ENCODE peak calls at places on chromosomes 3 and 15, in ten cellular contexts. One of them, this sample, is unnamed.

GRCh38 chr3:13149331-13150203 is 76.3 kb upstream of the IQSEC1 start:
- DNase-seq in AG04450: no peak
- DNase-seq in right lobe of liver: peak
- DNase-seq in left ventricle myocardium inferior: no peak
- DNase-seq in AG09309: no peak
- DNase-seq in PC-3: no peak
- DNase-seq in esophagus muscularis mucosa: no peak
- DNase-seq in OCI-LY7: no peak
- DNase-seq in HFF-Myc: no peak
- DNase-seq in fibroblast of the aortic adventitia: no peak
- DNase-seq in this sample: no peak

GRCh38 chr15:57772223-57772957 is 65.9 kb downstream of the POLR2M start:
- DNase-seq in AG04450: no peak
- DNase-seq in right lobe of liver: no peak
- DNase-seq in left ventricle myocardium inferior: no peak
- DNase-seq in AG09309: no peak
- DNase-seq in PC-3: peak
- DNase-seq in esophagus muscularis mucosa: no peak
- DNase-seq in OCI-LY7: no peak
- DNase-seq in HFF-Myc: peak
- DNase-seq in fibroblast of the aortic adventitia: peak
- DNase-seq in this sample: peak

GRCh38 chr3:40846466-40846865 is 321.7 kb downstream of the ZNF621 start:
- DNase-seq in AG04450: no peak
- DNase-seq in right lobe of liver: no peak
- DNase-seq in left ventricle myocardium inferior: no peak
- DNase-seq in AG09309: no peak
- DNase-seq in PC-3: no peak
- DNase-seq in esophagus muscularis mucosa: peak
- DNase-seq in OCI-LY7: no peak
- DNase-seq in HFF-Myc: no peak
- DNase-seq in fibroblast of the aortic adventitia: no peak
- DNase-seq in this sample: no peak

GRCh38 chr3:172915911-172916514 is 165.5 kb downstream of the ECT2 start:
- DNase-seq in AG04450: no peak
- DNase-seq in right lobe of liver: no peak
- DNase-seq in left ventricle myocardium inferior: no peak
- DNase-seq in AG09309: no peak
- DNase-seq in PC-3: no peak
- DNase-seq in esophagus muscularis mucosa: no peak
- DNase-seq in OCI-LY7: no peak
- DNase-seq in HFF-Myc: no peak
- DNase-seq in fibroblast of the aortic adventitia: no peak
- DNase-seq in this sample: no peak

GRCh38 chr3:144045766-144046165 is 74.1 kb downstream of the DIPK2A start:
- DNase-seq in AG04450: no peak
- DNase-seq in right lobe of liver: no peak
- DNase-seq in left ventricle myocardium inferior: no peak
- DNase-seq in AG09309: no peak
- DNase-seq in PC-3: peak
- DNase-seq in esophagus muscularis mucosa: no peak
- DNase-seq in OCI-LY7: no peak
- DNase-seq in HFF-Myc: no peak
- DNase-seq in fibroblast of the aortic adventitia: no peak
- DNase-seq in this sample: no peak

GRCh38 chr3:135924506-135924905 is 41.0 kb upstream of the PPP2R3A start:
- DNase-seq in AG04450: no peak
- DNase-seq in right lobe of liver: no peak
- DNase-seq in left ventricle myocardium inferior: no peak
- DNase-seq in AG09309: no peak
- DNase-seq in PC-3: no peak
- DNase-seq in esophagus muscularis mucosa: peak
- DNase-seq in OCI-LY7: no peak
- DNase-seq in HFF-Myc: no peak
- DNase-seq in fibroblast of the aortic adventitia: no peak
- DNase-seq in this sample: no peak

GRCh38 chr15:23690015-23690414 is 2.9 kb upstream of the NDN start:
- DNase-seq in AG04450: no peak
- DNase-seq in right lobe of liver: no peak
- DNase-seq in left ventricle myocardium inferior: no peak
- DNase-seq in AG09309: no peak
- DNase-seq in PC-3: no peak
- DNase-seq in esophagus muscularis mucosa: no peak
- DNase-seq in OCI-LY7: no peak
- DNase-seq in HFF-Myc: no peak
- DNase-seq in fibroblast of the aortic adventitia: no peak
- DNase-seq in this sample: no peak

GRCh38 chr3:43236008-43236407 is 50.3 kb upstream of the SNRK start:
- DNase-seq in AG04450: no peak
- DNase-seq in right lobe of liver: no peak
- DNase-seq in left ventricle myocardium inferior: no peak
- DNase-seq in AG09309: no peak
- DNase-seq in PC-3: peak
- DNase-seq in esophagus muscularis mucosa: no peak
- DNase-seq in OCI-LY7: no peak
- DNase-seq in HFF-Myc: no peak
- DNase-seq in fibroblast of the aortic adventitia: peak
- DNase-seq in this sample: no peak

GRCh38 chr3:44795197-44795596 is 33.6 kb downstream of the KIF15 start:
- DNase-seq in AG04450: no peak
- DNase-seq in right lobe of liver: no peak
- DNase-seq in left ventricle myocardium inferior: no peak
- DNase-seq in AG09309: peak
- DNase-seq in PC-3: peak
- DNase-seq in esophagus muscularis mucosa: no peak
- DNase-seq in OCI-LY7: no peak
- DNase-seq in HFF-Myc: no peak
- DNase-seq in fibroblast of the aortic adventitia: no peak
- DNase-seq in this sample: no peak

GRCh38 chr15:95684693-95685115 is 645.8 kb upstream of the NR2F2 start:
- DNase-seq in AG04450: peak
- DNase-seq in right lobe of liver: no peak
- DNase-seq in left ventricle myocardium inferior: no peak
- DNase-seq in AG09309: peak
- DNase-seq in PC-3: peak
- DNase-seq in esophagus muscularis mucosa: no peak
- DNase-seq in OCI-LY7: no peak
- DNase-seq in HFF-Myc: peak
- DNase-seq in fibroblast of the aortic adventitia: peak
- DNase-seq in this sample: peak

GRCh38 chr15:89814112-89814742 is 425 bp downstream of the ANPEP start:
- DNase-seq in AG04450: no peak
- DNase-seq in right lobe of liver: no peak
- DNase-seq in left ventricle myocardium inferior: peak
- DNase-seq in AG09309: no peak
- DNase-seq in PC-3: no peak
- DNase-seq in esophagus muscularis mucosa: no peak
- DNase-seq in OCI-LY7: no peak
- DNase-seq in HFF-Myc: no peak
- DNase-seq in fibroblast of the aortic adventitia: no peak
- DNase-seq in this sample: no peak

GRCh38 chr3:11078826-11079520 is 75.3 kb upstream of the HRH1 start:
- DNase-seq in AG04450: no peak
- DNase-seq in right lobe of liver: no peak
- DNase-seq in left ventricle myocardium inferior: no peak
- DNase-seq in AG09309: no peak
- DNase-seq in PC-3: no peak
- DNase-seq in esophagus muscularis mucosa: no peak
- DNase-seq in OCI-LY7: no peak
- DNase-seq in HFF-Myc: no peak
- DNase-seq in fibroblast of the aortic adventitia: no peak
- DNase-seq in this sample: no peak

GRCh38 chr3:138752886-138753285 is 81.8 kb downstream of the PIK3CB start:
- DNase-seq in AG04450: no peak
- DNase-seq in right lobe of liver: no peak
- DNase-seq in left ventricle myocardium inferior: no peak
- DNase-seq in AG09309: no peak
- DNase-seq in PC-3: no peak
- DNase-seq in esophagus muscularis mucosa: no peak
- DNase-seq in OCI-LY7: no peak
- DNase-seq in HFF-Myc: no peak
- DNase-seq in fibroblast of the aortic adventitia: no peak
- DNase-seq in this sample: no peak

GRCh38 chr3:59258591-59258990 is 208.8 kb upstream of the CFAP20DC start:
- DNase-seq in AG04450: no peak
- DNase-seq in right lobe of liver: no peak
- DNase-seq in left ventricle myocardium inferior: no peak
- DNase-seq in AG09309: no peak
- DNase-seq in PC-3: no peak
- DNase-seq in esophagus muscularis mucosa: no peak
- DNase-seq in OCI-LY7: no peak
- DNase-seq in HFF-Myc: no peak
- DNase-seq in fibroblast of the aortic adventitia: no peak
- DNase-seq in this sample: no peak

GRCh38 chr3:107523361-107524213 is 825 bp downstream of the BBX start:
- DNase-seq in AG04450: no peak
- DNase-seq in right lobe of liver: peak
- DNase-seq in left ventricle myocardium inferior: peak
- DNase-seq in AG09309: no peak
- DNase-seq in PC-3: peak
- DNase-seq in esophagus muscularis mucosa: peak
- DNase-seq in OCI-LY7: peak
- DNase-seq in HFF-Myc: no peak
- DNase-seq in fibroblast of the aortic adventitia: peak
- DNase-seq in this sample: no peak

GRCh38 chr3:31043184-31043819 is 148.8 kb upstream of the GADL1 start:
- DNase-seq in AG04450: no peak
- DNase-seq in right lobe of liver: no peak
- DNase-seq in left ventricle myocardium inferior: no peak
- DNase-seq in AG09309: peak
- DNase-seq in PC-3: peak
- DNase-seq in esophagus muscularis mucosa: no peak
- DNase-seq in OCI-LY7: no peak
- DNase-seq in HFF-Myc: no peak
- DNase-seq in fibroblast of the aortic adventitia: peak
- DNase-seq in this sample: peak

GRCh38 chr3:109234300-109234699 is 82.0 kb downstream of the DPPA2 start:
- DNase-seq in AG04450: no peak
- DNase-seq in right lobe of liver: no peak
- DNase-seq in left ventricle myocardium inferior: no peak
- DNase-seq in AG09309: no peak
- DNase-seq in PC-3: no peak
- DNase-seq in esophagus muscularis mucosa: no peak
- DNase-seq in OCI-LY7: no peak
- DNase-seq in HFF-Myc: no peak
- DNase-seq in fibroblast of the aortic adventitia: no peak
- DNase-seq in this sample: no peak

GRCh38 chr15:41806291-41807181 is 21.4 kb upstream of the JMJD7 start:
- DNase-seq in AG04450: no peak
- DNase-seq in right lobe of liver: no peak
- DNase-seq in left ventricle myocardium inferior: peak
- DNase-seq in AG09309: no peak
- DNase-seq in PC-3: peak
- DNase-seq in esophagus muscularis mucosa: no peak
- DNase-seq in OCI-LY7: no peak
- DNase-seq in HFF-Myc: no peak
- DNase-seq in fibroblast of the aortic adventitia: no peak
- DNase-seq in this sample: no peak

GRCh38 chr3:31145062-31145461 is 250.6 kb upstream of the GADL1 start:
- DNase-seq in AG04450: no peak
- DNase-seq in right lobe of liver: no peak
- DNase-seq in left ventricle myocardium inferior: no peak
- DNase-seq in AG09309: no peak
- DNase-seq in PC-3: no peak
- DNase-seq in esophagus muscularis mucosa: no peak
- DNase-seq in OCI-LY7: no peak
- DNase-seq in HFF-Myc: no peak
- DNase-seq in fibroblast of the aortic adventitia: no peak
- DNase-seq in this sample: no peak

DNA sequence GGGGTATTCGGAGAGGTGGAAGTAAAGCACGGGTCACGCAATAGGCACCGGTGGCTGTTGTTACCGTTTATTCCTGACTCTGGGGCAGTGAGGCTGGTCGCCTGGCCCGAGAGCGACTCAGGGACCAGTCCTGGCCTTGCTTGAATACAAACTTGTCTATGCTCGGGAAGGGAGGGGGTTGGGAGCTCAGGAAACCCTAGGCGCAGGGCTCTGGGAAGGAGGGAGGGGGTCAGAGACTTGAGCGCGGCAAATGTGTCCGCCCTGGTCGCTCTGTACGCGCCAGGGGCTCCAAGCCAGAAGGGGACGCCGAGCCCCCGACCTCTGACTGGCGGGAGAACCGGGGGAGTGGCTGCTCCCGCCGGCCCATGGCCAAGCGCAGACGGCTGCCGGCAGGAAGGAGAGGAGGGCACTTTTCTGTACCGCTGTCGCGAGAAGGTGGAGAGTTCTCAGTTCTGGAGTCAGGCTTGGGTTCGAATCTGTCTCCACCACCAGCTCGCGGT is 1.5 kb downstream of the SPSB4 start:
- DNase-seq in AG04450: no peak
- DNase-seq in right lobe of liver: no peak
- DNase-seq in left ventricle myocardium inferior: peak
- DNase-seq in AG09309: no peak
- DNase-seq in PC-3: no peak
- DNase-seq in esophagus muscularis mucosa: peak
- DNase-seq in OCI-LY7: no peak
- DNase-seq in HFF-Myc: no peak
- DNase-seq in fibroblast of the aortic adventitia: no peak
- DNase-seq in this sample: no peak
- H3K4me3 ChIP-seq in AG04450: no peak
- H3K4me3 ChIP-seq in right lobe of liver: peak
- H3K4me3 ChIP-seq in left ventricle myocardium inferior: peak
- H3K4me3 ChIP-seq in AG09309: no peak
- H3K4me3 ChIP-seq in PC-3: no peak
- H3K4me3 ChIP-seq in esophagus muscularis mucosa: peak
- H3K4me3 ChIP-seq in OCI-LY7: no peak
- H3K4me3 ChIP-seq in HFF-Myc: no peak
- H3K4me3 ChIP-seq in fibroblast of the aortic adventitia: no peak
- H3K4me3 ChIP-seq in this sample: no peak

GRCh38 chr15:98428253-98428989 is 219.9 kb upstream of the IGF1R start:
- DNase-seq in AG04450: no peak
- DNase-seq in right lobe of liver: peak
- DNase-seq in left ventricle myocardium inferior: peak
- DNase-seq in AG09309: peak
- DNase-seq in PC-3: peak
- DNase-seq in esophagus muscularis mucosa: no peak
- DNase-seq in OCI-LY7: no peak
- DNase-seq in HFF-Myc: peak
- DNase-seq in fibroblast of the aortic adventitia: peak
- DNase-seq in this sample: peak
- H3K4me3 ChIP-seq in AG04450: peak
- H3K4me3 ChIP-seq in right lobe of liver: peak
- H3K4me3 ChIP-seq in left ventricle myocardium inferior: peak
- H3K4me3 ChIP-seq in AG09309: peak
- H3K4me3 ChIP-seq in PC-3: peak
- H3K4me3 ChIP-seq in esophagus muscularis mucosa: peak
- H3K4me3 ChIP-seq in OCI-LY7: no peak
- H3K4me3 ChIP-seq in HFF-Myc: peak
- H3K4me3 ChIP-seq in fibroblast of the aortic adventitia: peak
- H3K4me3 ChIP-seq in this sample: peak

GRCh38 chr3:5071061-5071460 is 51.0 kb upstream of the ARL8B start:
- DNase-seq in AG04450: no peak
- DNase-seq in right lobe of liver: no peak
- DNase-seq in left ventricle myocardium inferior: no peak
- DNase-seq in AG09309: peak
- DNase-seq in PC-3: no peak
- DNase-seq in esophagus muscularis mucosa: no peak
- DNase-seq in OCI-LY7: no peak
- DNase-seq in HFF-Myc: no peak
- DNase-seq in fibroblast of the aortic adventitia: peak
- DNase-seq in this sample: peak
- H3K4me3 ChIP-seq in AG04450: no peak
- H3K4me3 ChIP-seq in right lobe of liver: no peak
- H3K4me3 ChIP-seq in left ventricle myocardium inferior: no peak
- H3K4me3 ChIP-seq in AG09309: no peak
- H3K4me3 ChIP-seq in PC-3: no peak
- H3K4me3 ChIP-seq in esophagus muscularis mucosa: no peak
- H3K4me3 ChIP-seq in OCI-LY7: no peak
- H3K4me3 ChIP-seq in HFF-Myc: no peak
- H3K4me3 ChIP-seq in fibroblast of the aortic adventitia: no peak
- H3K4me3 ChIP-seq in this sample: no peak

GRCh38 chr3:164208026-164208425 is 870.3 kb downstream of the SI start:
- DNase-seq in AG04450: no peak
- DNase-seq in right lobe of liver: no peak
- DNase-seq in left ventricle myocardium inferior: no peak
- DNase-seq in AG09309: no peak
- DNase-seq in PC-3: peak
- DNase-seq in esophagus muscularis mucosa: no peak
- DNase-seq in OCI-LY7: no peak
- DNase-seq in HFF-Myc: no peak
- DNase-seq in fibroblast of the aortic adventitia: peak
- DNase-seq in this sample: no peak
- H3K4me3 ChIP-seq in AG04450: no peak
- H3K4me3 ChIP-seq in right lobe of liver: no peak
- H3K4me3 ChIP-seq in left ventricle myocardium inferior: no peak
- H3K4me3 ChIP-seq in AG09309: no peak
- H3K4me3 ChIP-seq in PC-3: no peak
- H3K4me3 ChIP-seq in esophagus muscularis mucosa: no peak
- H3K4me3 ChIP-seq in OCI-LY7: no peak
- H3K4me3 ChIP-seq in HFF-Myc: no peak
- H3K4me3 ChIP-seq in fibroblast of the aortic adventitia: no peak
- H3K4me3 ChIP-seq in this sample: no peak